ENCODE peak calls at places on chromosomes 13 and 19, in four cellular contexts. U, C, M and P are unnamed samples. For H3K4me1, the result is how much of the 10 kb centered on the place peaks cover.

GRCh38 chr19:16338470-16339360 is 14.1 kb downstream of the KLF2 start:
- DNase-seq in U (peak), C (peak), M (no peak), P (peak)

GRCh38 chr13:68304287-68304893 is 1074.3 kb upstream of the PCDH9 start:
- DNase-seq in U (no peak), C (no peak), M (no peak), P (no peak)

GRCh38 chr13:109275848-109276247 is 510.5 kb downstream of the IRS2 start:
- DNase-seq in M (no peak), C (no peak), U (no peak), P (no peak)

GRCh38 chr13:32978278-32978677 is 37.9 kb upstream of the KL start:
- DNase-seq in U (no peak), M (no peak), C (no peak), P (no peak)

GRCh38 chr13:35978607-35979316 is 152.4 kb downstream of the DCLK1 start:
- DNase-seq in U (no peak), C (peak), M (peak), P (no peak)

GRCh38 chr19:14369399-14370168 is 11.7 kb upstream of the ADGRE5 start:
- DNase-seq in C (no peak), M (peak), U (no peak), P (peak)

GRCh38 chr19:15123900-15124299 is 16.7 kb downstream of the SYDE1 start:
- DNase-seq in C (no peak), M (peak), U (no peak), P (no peak)

GRCh38 chr19:38685666-38686529 is 38.4 kb downstream of the ACTN4 start:
- DNase-seq in C (no peak), U (no peak), M (no peak), P (no peak)

GRCh38 chr13:90545070-90545840 is 802.2 kb upstream of the MIR17HG start:
- DNase-seq in C (no peak), M (no peak), U (no peak), P (no peak)

GRCh38 chr19:6773323-6773931 is 919 bp downstream of the VAV1 start:
- DNase-seq in C (no peak), M (no peak), U (peak), P (peak)

GRCh38 chr13:27789495-27790303 is 2.6 kb upstream of the GSX1 start:
- DNase-seq in U (peak), C (no peak), M (no peak), P (no peak)

GRCh38 chr13:98105929-98106336 is 37.0 kb upstream of the FARP1 start:
- DNase-seq in U (no peak), C (no peak), M (no peak), P (no peak)

GRCh38 chr13:67943116-67943515 is 713.0 kb upstream of the PCDH9 start:
- DNase-seq in M (no peak), C (no peak), U (no peak), P (no peak)

GRCh38 chr13:97921146-97921776 is 32.2 kb upstream of the IPO5 start:
- DNase-seq in C (no peak), U (no peak), M (no peak), P (no peak)

GRCh38 chr19:41364546-41365391 is 820 bp upstream of the B9D2 start:
- DNase-seq in U (no peak), C (no peak), M (no peak), P (no peak)

GRCh38 chr13:94656766-94657165 is 55.1 kb downstream of the GPR180 start:
- DNase-seq in C (no peak), U (no peak), M (no peak), P (no peak)

GRCh38 chr13:111303559-111303958 is 16.9 kb upstream of the TEX29 start:
- DNase-seq in M (no peak), C (no peak), U (no peak), P (no peak)
- H3K4me1 ChIP-seq in M (under half), C (under half), U (under half), P (under half)

DNA sequence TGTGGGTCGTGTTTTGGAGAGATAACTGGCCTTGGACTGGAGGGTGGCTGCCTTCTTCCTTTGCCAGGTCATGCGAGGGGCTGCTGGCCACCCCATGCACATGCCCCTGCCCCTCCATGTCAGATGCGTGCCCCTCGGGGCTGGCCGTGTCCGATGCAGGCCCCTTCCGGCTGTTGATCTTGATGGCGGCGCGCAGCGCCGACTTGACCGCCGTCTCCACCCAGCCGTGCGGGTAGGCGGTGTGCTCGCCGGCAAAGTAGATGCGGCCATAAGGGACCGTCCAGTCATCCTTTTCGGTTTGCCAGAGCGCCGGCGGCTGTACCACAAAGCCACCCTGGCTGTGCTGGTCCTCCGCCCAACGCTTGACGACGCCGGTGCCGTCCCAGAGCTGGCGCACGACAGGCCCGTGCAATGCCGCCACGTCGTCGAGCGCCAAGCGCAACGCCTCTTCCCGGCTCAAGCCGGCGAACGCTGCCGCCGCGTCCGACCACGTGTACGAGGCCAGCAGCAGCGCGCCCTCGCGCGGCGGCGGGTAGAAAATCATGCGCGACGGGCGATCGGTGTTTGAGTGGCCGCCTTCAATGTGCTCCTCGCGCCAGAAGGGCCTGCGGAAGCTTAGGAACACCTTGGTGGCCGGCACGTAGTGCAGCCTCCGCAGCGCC is 6.9 kb downstream of the IL4I1 start:
- DNase-seq in C (peak), M (peak), U (peak), P (peak)
- H3K4me3 ChIP-seq in C (peak), M (no peak), U (peak), P (peak)

GRCh38 chr19:1251233-1251502 is 2.8 kb downstream of the MIDN start:
- DNase-seq in C (peak), U (no peak), M (peak), P (no peak)
- H3K4me1 ChIP-seq in C (under half), U (half or more), M (under half), P (under half)

GRCh38 chr19:33193269-33193863 is 764 bp upstream of the LRP3 start:
- DNase-seq in U (no peak), M (no peak), C (no peak), P (no peak)
- H3K4me3 ChIP-seq in U (peak), M (no peak), C (no peak), P (peak)

DNA sequence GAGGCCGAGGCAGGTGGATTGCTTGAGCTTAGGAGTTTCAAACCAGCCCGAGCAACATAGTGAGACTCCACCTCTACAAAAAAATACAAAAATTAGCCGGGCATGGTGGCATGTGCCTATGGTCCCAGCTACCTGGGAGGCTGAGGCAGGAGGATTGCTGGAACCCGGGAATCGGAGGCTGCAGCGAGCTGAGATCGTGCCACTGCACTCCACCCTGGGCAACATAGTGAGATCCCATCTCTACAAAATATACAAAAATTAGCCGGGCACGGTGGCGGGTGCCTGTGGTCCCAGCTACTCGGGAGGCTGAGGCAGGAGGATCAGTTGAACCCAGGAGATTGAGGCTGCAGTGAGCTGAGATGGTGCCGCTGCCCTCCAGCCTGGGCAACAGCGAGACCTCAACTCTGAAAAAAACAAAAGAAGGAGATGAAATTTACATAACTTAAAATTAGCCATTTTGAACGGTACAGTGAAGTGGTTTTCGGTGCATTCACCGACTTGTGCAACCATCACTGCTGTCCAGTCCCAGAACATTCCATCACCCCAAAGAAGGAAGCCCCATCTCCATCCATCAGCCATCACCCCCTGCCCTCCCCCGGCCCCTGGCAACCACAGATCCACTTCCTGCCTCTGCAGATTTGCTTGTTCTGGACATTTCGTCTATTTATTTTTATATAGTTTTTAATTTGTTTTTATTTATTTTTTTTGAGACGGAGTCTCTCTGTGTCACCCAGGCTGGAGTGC is 1.6 kb upstream of the AZU1 start:
- DNase-seq in U (no peak), C (no peak), M (no peak), P (no peak)
- H3K4me1 ChIP-seq in U (under half), C (under half), M (under half), P (under half)

GRCh38 chr19:18232540-18233223 is 6.4 kb upstream of the PDE4C start:
- DNase-seq in M (no peak), U (no peak), C (no peak), P (no peak)
- H3K4me3 ChIP-seq in M (no peak), U (no peak), C (no peak), P (no peak)